ENCODE peak calls at places on chromosomes 4 and X, in five cellular contexts. One of them, this sample, is unnamed.

GRCh38 chr4:90064196-90064595 is 63.0 kb upstream of the CCSER1 start:
- DNase-seq in AML-193: no peak
- DNase-seq in upper lobe of right lung: no peak
- DNase-seq in NCI-H146: no peak
- DNase-seq in psoas muscle: no peak
- DNase-seq in this sample: no peak

GRCh38 chr4:896216-896615 is 35.9 kb downstream of the GAK start:
- DNase-seq in AML-193: no peak
- DNase-seq in upper lobe of right lung: no peak
- DNase-seq in NCI-H146: no peak
- DNase-seq in psoas muscle: no peak
- DNase-seq in this sample: no peak

GRCh38 chr4:27010334-27010940 is 149.8 kb downstream of the STIM2 start:
- DNase-seq in AML-193: peak; percentile 68
- DNase-seq in upper lobe of right lung: peak; percentile 67
- DNase-seq in NCI-H146: peak; percentile 46
- DNase-seq in psoas muscle: peak; percentile 66
- DNase-seq in this sample: peak; percentile 3

GRCh38 chr4:11420327-11420726 is 8.4 kb downstream of the HS3ST1 start:
- DNase-seq in AML-193: no peak
- DNase-seq in upper lobe of right lung: no peak
- DNase-seq in NCI-H146: no peak
- DNase-seq in psoas muscle: no peak
- DNase-seq in this sample: no peak

GRCh38 chrX:134459683-134460004 is 321 bp upstream of the HPRT1 start:
- DNase-seq in AML-193: no peak
- DNase-seq in upper lobe of right lung: no peak
- DNase-seq in NCI-H146: no peak
- DNase-seq in psoas muscle: no peak
- DNase-seq in this sample: no peak

GRCh38 chrX:31219174-31219573 is 147.3 kb upstream of the FTHL17 start:
- DNase-seq in AML-193: no peak
- DNase-seq in upper lobe of right lung: no peak
- DNase-seq in NCI-H146: no peak
- DNase-seq in psoas muscle: no peak
- DNase-seq in this sample: no peak

GRCh38 chrX:24148535-24149345 is 789 bp upstream of the ZFX start:
- DNase-seq in AML-193: no peak
- DNase-seq in upper lobe of right lung: no peak
- DNase-seq in NCI-H146: peak; percentile 34
- DNase-seq in psoas muscle: no peak
- DNase-seq in this sample: no peak

GRCh38 chr4:114729339-114729738 is 130.7 kb downstream of the UGT8 start:
- DNase-seq in AML-193: no peak
- DNase-seq in upper lobe of right lung: no peak
- DNase-seq in NCI-H146: peak; percentile 2
- DNase-seq in psoas muscle: no peak
- DNase-seq in this sample: no peak

GRCh38 chr4:1055721-1056590 is 44.5 kb downstream of the FGFRL1 start:
- DNase-seq in AML-193: peak; percentile 86
- DNase-seq in upper lobe of right lung: peak; percentile 69
- DNase-seq in NCI-H146: no peak
- DNase-seq in psoas muscle: peak; percentile 66
- DNase-seq in this sample: no peak

GRCh38 chrX:28549839-28550238 is 37.4 kb upstream of the IL1RAPL1 start:
- DNase-seq in AML-193: no peak
- DNase-seq in upper lobe of right lung: no peak
- DNase-seq in NCI-H146: no peak
- DNase-seq in psoas muscle: no peak
- DNase-seq in this sample: no peak

GRCh38 chr4:20760053-20760452 is 59.8 kb downstream of the PACRGL start:
- DNase-seq in AML-193: no peak
- DNase-seq in upper lobe of right lung: no peak
- DNase-seq in NCI-H146: no peak
- DNase-seq in psoas muscle: no peak
- DNase-seq in this sample: no peak

GRCh38 chr4:96145671-96146070 is 305.8 kb downstream of the PDHA2 start:
- DNase-seq in AML-193: no peak
- DNase-seq in upper lobe of right lung: no peak
- DNase-seq in NCI-H146: no peak
- DNase-seq in psoas muscle: no peak
- DNase-seq in this sample: no peak

GRCh38 chr4:140673729-140674128 is 82.5 kb downstream of the TBC1D9 start:
- DNase-seq in AML-193: no peak
- DNase-seq in upper lobe of right lung: no peak
- DNase-seq in NCI-H146: no peak
- DNase-seq in psoas muscle: no peak
- DNase-seq in this sample: no peak

GRCh38 chrX:153878285-153878779 is 7.6 kb downstream of the L1CAM start:
- DNase-seq in AML-193: no peak
- DNase-seq in upper lobe of right lung: no peak
- DNase-seq in NCI-H146: no peak
- DNase-seq in psoas muscle: no peak
- DNase-seq in this sample: no peak

GRCh38 chrX:42755820-42756219 is 22.1 kb downstream of the PPP1R2C start:
- DNase-seq in AML-193: no peak
- DNase-seq in upper lobe of right lung: no peak
- DNase-seq in NCI-H146: no peak
- DNase-seq in psoas muscle: peak; percentile 62
- DNase-seq in this sample: no peak

GRCh38 chr4:83362492-83363329 is 28.1 kb upstream of the HPSE start:
- DNase-seq in AML-193: peak; percentile 48
- DNase-seq in upper lobe of right lung: no peak
- DNase-seq in NCI-H146: peak; percentile 56
- DNase-seq in psoas muscle: no peak
- DNase-seq in this sample: no peak

GRCh38 chr4:122796801-122797404 is 29.7 kb upstream of the FGF2 start:
- DNase-seq in AML-193: no peak
- DNase-seq in upper lobe of right lung: no peak
- DNase-seq in NCI-H146: no peak
- DNase-seq in psoas muscle: no peak
- DNase-seq in this sample: no peak

GRCh38 chr4:169270156-169270809 is 473 bp downstream of the SH3RF1 start:
- DNase-seq in AML-193: peak; percentile 27
- DNase-seq in upper lobe of right lung: peak; percentile 84
- DNase-seq in NCI-H146: peak; percentile 45
- DNase-seq in psoas muscle: peak; percentile 81
- DNase-seq in this sample: peak; percentile 0

GRCh38 chr4:76570141-76570989 is 135.3 kb downstream of the SHROOM3 start:
- DNase-seq in AML-193: no peak
- DNase-seq in upper lobe of right lung: no peak
- DNase-seq in NCI-H146: peak; percentile 48
- DNase-seq in psoas muscle: no peak
- DNase-seq in this sample: no peak

GRCh38 chr4:120857312-120857711 is 65.2 kb downstream of the PRDM5 start:
- DNase-seq in AML-193: no peak
- DNase-seq in upper lobe of right lung: no peak
- DNase-seq in NCI-H146: no peak
- DNase-seq in psoas muscle: no peak
- DNase-seq in this sample: no peak

GRCh38 chrX:147853701-147854100 is 58.0 kb upstream of the FMR1 start:
- DNase-seq in AML-193: no peak
- DNase-seq in upper lobe of right lung: no peak
- DNase-seq in NCI-H146: no peak
- DNase-seq in psoas muscle: no peak
- DNase-seq in this sample: no peak

GRCh38 chr4:139791681-139792080 is 126.1 kb downstream of the MGST2 start:
- DNase-seq in AML-193: no peak
- DNase-seq in upper lobe of right lung: no peak
- DNase-seq in NCI-H146: peak; percentile 50
- DNase-seq in psoas muscle: no peak
- DNase-seq in this sample: no peak

GRCh38 chr4:1172971-1173757 is 781 bp upstream of the SPON2 start:
- DNase-seq in AML-193: no peak
- DNase-seq in upper lobe of right lung: peak; percentile 61
- DNase-seq in NCI-H146: no peak
- DNase-seq in psoas muscle: peak; percentile 73
- DNase-seq in this sample: no peak

GRCh38 chr4:29113960-29114359 is 1606.2 kb upstream of the PCDH7 start:
- DNase-seq in AML-193: no peak
- DNase-seq in upper lobe of right lung: no peak
- DNase-seq in NCI-H146: no peak
- DNase-seq in psoas muscle: no peak
- DNase-seq in this sample: no peak

GRCh38 chrX:56751071-56751470 is 22.0 kb downstream of the NBDY start:
- DNase-seq in AML-193: no peak
- DNase-seq in upper lobe of right lung: no peak
- DNase-seq in NCI-H146: no peak
- DNase-seq in psoas muscle: no peak
- DNase-seq in this sample: no peak

GRCh38 chr4:55503164-55503563 is 43.5 kb downstream of the CLOCK start:
- DNase-seq in AML-193: no peak
- DNase-seq in upper lobe of right lung: no peak
- DNase-seq in NCI-H146: no peak
- DNase-seq in psoas muscle: no peak
- DNase-seq in this sample: no peak

GRCh38 chrX:79235899-79236298 is 91.4 kb downstream of the GPR174 start:
- DNase-seq in AML-193: no peak
- DNase-seq in upper lobe of right lung: no peak
- DNase-seq in NCI-H146: no peak
- DNase-seq in psoas muscle: no peak
- DNase-seq in this sample: no peak

GRCh38 chr4:17512973-17513665 is 1.2 kb upstream of the QDPR start:
- DNase-seq in AML-193: no peak
- DNase-seq in upper lobe of right lung: no peak
- DNase-seq in NCI-H146: no peak
- DNase-seq in psoas muscle: no peak
- DNase-seq in this sample: no peak

GRCh38 chrX:129553619-129554288 is 13.7 kb downstream of the OCRL start:
- DNase-seq in AML-193: no peak
- DNase-seq in upper lobe of right lung: no peak
- DNase-seq in NCI-H146: no peak
- DNase-seq in psoas muscle: no peak
- DNase-seq in this sample: no peak

GRCh38 chr4:185846550-185847210 is 34.7 kb upstream of the SORBS2 start:
- DNase-seq in AML-193: no peak
- DNase-seq in upper lobe of right lung: no peak
- DNase-seq in NCI-H146: no peak
- DNase-seq in psoas muscle: no peak
- DNase-seq in this sample: no peak

GRCh38 chr4:53586121-53586816 is 5.0 kb downstream of the LNX1 start:
- DNase-seq in AML-193: no peak
- DNase-seq in upper lobe of right lung: no peak
- DNase-seq in NCI-H146: no peak
- DNase-seq in psoas muscle: no peak
- DNase-seq in this sample: no peak

GRCh38 chr4:118969359-118969758 is 80.7 kb downstream of the SYNPO2 start:
- DNase-seq in AML-193: peak; percentile 26
- DNase-seq in upper lobe of right lung: no peak
- DNase-seq in NCI-H146: peak; percentile 15
- DNase-seq in psoas muscle: peak; percentile 72
- DNase-seq in this sample: no peak

GRCh38 chr4:37763831-37764230 is 62.7 kb upstream of the PGM2 start:
- DNase-seq in AML-193: no peak
- DNase-seq in upper lobe of right lung: no peak
- DNase-seq in NCI-H146: no peak
- DNase-seq in psoas muscle: no peak
- DNase-seq in this sample: no peak

GRCh38 chrX:7163146-7163677 is 15.3 kb upstream of the PUDP start:
- DNase-seq in AML-193: no peak
- DNase-seq in upper lobe of right lung: no peak
- DNase-seq in NCI-H146: no peak
- DNase-seq in psoas muscle: no peak
- DNase-seq in this sample: no peak

GRCh38 chr4:53592128-53592527 is 842 bp upstream of the LNX1 start:
- DNase-seq in AML-193: no peak
- DNase-seq in upper lobe of right lung: no peak
- DNase-seq in NCI-H146: peak; percentile 80
- DNase-seq in psoas muscle: no peak
- DNase-seq in this sample: no peak